ENCODE peak calls at places on chromosomes 13 and 19, in nine cellular contexts. One of them, this sample, is unnamed.

GRCh38 chr19:35725216-35725861 is 7.5 kb downstream of the KMT2B start:
- DNase-seq in A549: no peak
- DNase-seq in endothelial cell of umbilical vein: no peak
- DNase-seq in HepG2: no peak
- DNase-seq in WTC11: no peak
- DNase-seq in H1: no peak
- DNase-seq in HCT116: no peak
- DNase-seq in K562: no peak
- DNase-seq in SK-N-SH: no peak
- DNase-seq in this sample: no peak

GRCh38 chr13:46676378-46676725 is 120.6 kb downstream of the ESD start:
- DNase-seq in A549: no peak
- DNase-seq in endothelial cell of umbilical vein: no peak
- DNase-seq in HepG2: no peak
- DNase-seq in WTC11: no peak
- DNase-seq in H1: no peak
- DNase-seq in HCT116: no peak
- DNase-seq in K562: no peak
- DNase-seq in SK-N-SH: no peak
- DNase-seq in this sample: peak

GRCh38 chr13:110944121-110944967 is 29.5 kb upstream of the ANKRD10 start:
- DNase-seq in A549: peak
- DNase-seq in endothelial cell of umbilical vein: peak
- DNase-seq in HepG2: peak
- DNase-seq in WTC11: peak
- DNase-seq in H1: no peak
- DNase-seq in HCT116: peak
- DNase-seq in K562: peak
- DNase-seq in SK-N-SH: peak
- DNase-seq in this sample: peak

GRCh38 chr13:114230117-114230516 is 4.6 kb upstream of the CDC16 start:
- DNase-seq in A549: no peak
- DNase-seq in endothelial cell of umbilical vein: no peak
- DNase-seq in HepG2: no peak
- DNase-seq in WTC11: peak
- DNase-seq in H1: no peak
- DNase-seq in HCT116: no peak
- DNase-seq in K562: no peak
- DNase-seq in SK-N-SH: no peak
- DNase-seq in this sample: peak

GRCh38 chr19:55820037-55820436 is 11.8 kb downstream of the NLRP11 start:
- DNase-seq in A549: no peak
- DNase-seq in endothelial cell of umbilical vein: no peak
- DNase-seq in HepG2: no peak
- DNase-seq in WTC11: no peak
- DNase-seq in H1: no peak
- DNase-seq in HCT116: no peak
- DNase-seq in K562: no peak
- DNase-seq in SK-N-SH: no peak
- DNase-seq in this sample: no peak

GRCh38 chr19:41691268-41691970 is 3.3 kb upstream of the CEACAM7 start:
- DNase-seq in A549: peak
- DNase-seq in endothelial cell of umbilical vein: peak
- DNase-seq in HepG2: no peak
- DNase-seq in WTC11: peak
- DNase-seq in H1: peak
- DNase-seq in HCT116: no peak
- DNase-seq in K562: peak
- DNase-seq in SK-N-SH: peak
- DNase-seq in this sample: peak

GRCh38 chr19:17405250-17406038 is at the start of gene BST2:
- DNase-seq in A549: no peak
- DNase-seq in endothelial cell of umbilical vein: peak
- DNase-seq in HepG2: peak
- DNase-seq in WTC11: no peak
- DNase-seq in H1: no peak
- DNase-seq in HCT116: no peak
- DNase-seq in K562: peak
- DNase-seq in SK-N-SH: peak
- DNase-seq in this sample: peak

GRCh38 chr19:23913931-23914330 is 755 bp upstream of the ZNF726 start:
- DNase-seq in A549: no peak
- DNase-seq in endothelial cell of umbilical vein: no peak
- DNase-seq in HepG2: no peak
- DNase-seq in WTC11: no peak
- DNase-seq in H1: no peak
- DNase-seq in HCT116: no peak
- DNase-seq in K562: no peak
- DNase-seq in SK-N-SH: no peak
- DNase-seq in this sample: no peak

GRCh38 chr19:55153652-55154264 is 3.8 kb downstream of the TNNI3 start:
- DNase-seq in A549: no peak
- DNase-seq in endothelial cell of umbilical vein: no peak
- DNase-seq in HepG2: no peak
- DNase-seq in WTC11: no peak
- DNase-seq in H1: no peak
- DNase-seq in HCT116: no peak
- DNase-seq in K562: no peak
- DNase-seq in SK-N-SH: no peak
- DNase-seq in this sample: no peak

GRCh38 chr13:99948907-99949656 is 22.5 kb downstream of the ZIC5 start:
- DNase-seq in A549: no peak
- DNase-seq in endothelial cell of umbilical vein: no peak
- DNase-seq in HepG2: no peak
- DNase-seq in WTC11: no peak
- DNase-seq in H1: no peak
- DNase-seq in HCT116: no peak
- DNase-seq in K562: no peak
- DNase-seq in SK-N-SH: no peak
- DNase-seq in this sample: no peak

GRCh38 chr19:39166571-39167391 is 30.0 kb upstream of the NCCRP1 start:
- DNase-seq in A549: no peak
- DNase-seq in endothelial cell of umbilical vein: no peak
- DNase-seq in HepG2: peak
- DNase-seq in WTC11: peak
- DNase-seq in H1: no peak
- DNase-seq in HCT116: no peak
- DNase-seq in K562: no peak
- DNase-seq in SK-N-SH: peak
- DNase-seq in this sample: no peak

GRCh38 chr19:49949735-49950589 is 11.0 kb downstream of the SIGLEC11 start:
- DNase-seq in A549: no peak
- DNase-seq in endothelial cell of umbilical vein: no peak
- DNase-seq in HepG2: no peak
- DNase-seq in WTC11: no peak
- DNase-seq in H1: no peak
- DNase-seq in HCT116: no peak
- DNase-seq in K562: no peak
- DNase-seq in SK-N-SH: no peak
- DNase-seq in this sample: peak

GRCh38 chr13:84917252-84917878 is 881.9 kb downstream of the SLITRK6 start:
- DNase-seq in A549: no peak
- DNase-seq in endothelial cell of umbilical vein: peak
- DNase-seq in HepG2: peak
- DNase-seq in WTC11: no peak
- DNase-seq in H1: no peak
- DNase-seq in HCT116: no peak
- DNase-seq in K562: no peak
- DNase-seq in SK-N-SH: peak
- DNase-seq in this sample: peak

GRCh38 chr13:28704282-28704681 is 14.5 kb downstream of the SLC46A3 start:
- DNase-seq in A549: no peak
- DNase-seq in endothelial cell of umbilical vein: no peak
- DNase-seq in HepG2: no peak
- DNase-seq in WTC11: no peak
- DNase-seq in H1: no peak
- DNase-seq in HCT116: no peak
- DNase-seq in K562: no peak
- DNase-seq in SK-N-SH: no peak
- DNase-seq in this sample: no peak

GRCh38 chr19:10727599-10728250 is 9.8 kb downstream of the DNM2 start:
- DNase-seq in A549: no peak
- DNase-seq in endothelial cell of umbilical vein: no peak
- DNase-seq in HepG2: no peak
- DNase-seq in WTC11: no peak
- DNase-seq in H1: no peak
- DNase-seq in HCT116: no peak
- DNase-seq in K562: no peak
- DNase-seq in SK-N-SH: no peak
- DNase-seq in this sample: no peak

GRCh38 chr13:107765724-107766436 is 449.5 kb downstream of the LIG4 start:
- DNase-seq in A549: no peak
- DNase-seq in endothelial cell of umbilical vein: peak
- DNase-seq in HepG2: no peak
- DNase-seq in WTC11: no peak
- DNase-seq in H1: no peak
- DNase-seq in HCT116: no peak
- DNase-seq in K562: no peak
- DNase-seq in SK-N-SH: peak
- DNase-seq in this sample: no peak

GRCh38 chr13:108681986-108682562 is 52.7 kb downstream of the MYO16 start:
- DNase-seq in A549: no peak
- DNase-seq in endothelial cell of umbilical vein: no peak
- DNase-seq in HepG2: no peak
- DNase-seq in WTC11: no peak
- DNase-seq in H1: no peak
- DNase-seq in HCT116: no peak
- DNase-seq in K562: no peak
- DNase-seq in SK-N-SH: no peak
- DNase-seq in this sample: no peak

GRCh38 chr13:102878491-102878890 is 32.7 kb downstream of the ERCC5 start:
- DNase-seq in A549: no peak
- DNase-seq in endothelial cell of umbilical vein: peak
- DNase-seq in HepG2: no peak
- DNase-seq in WTC11: no peak
- DNase-seq in H1: no peak
- DNase-seq in HCT116: no peak
- DNase-seq in K562: no peak
- DNase-seq in SK-N-SH: no peak
- DNase-seq in this sample: no peak

GRCh38 chr13:27643334-27644158 is 21.9 kb downstream of the POLR1D start:
- DNase-seq in A549: no peak
- DNase-seq in endothelial cell of umbilical vein: no peak
- DNase-seq in HepG2: no peak
- DNase-seq in WTC11: no peak
- DNase-seq in H1: no peak
- DNase-seq in HCT116: no peak
- DNase-seq in K562: no peak
- DNase-seq in SK-N-SH: no peak
- DNase-seq in this sample: no peak

GRCh38 chr13:112764028-112764427 is 74.2 kb downstream of the ATP11A start:
- DNase-seq in A549: no peak
- DNase-seq in endothelial cell of umbilical vein: no peak
- DNase-seq in HepG2: no peak
- DNase-seq in WTC11: no peak
- DNase-seq in H1: no peak
- DNase-seq in HCT116: no peak
- DNase-seq in K562: no peak
- DNase-seq in SK-N-SH: no peak
- DNase-seq in this sample: no peak
- TF ChIP-seq MAX in A549: no peak
- TF ChIP-seq MAX in endothelial cell of umbilical vein: no peak
- TF ChIP-seq MAX in HepG2: no peak
- TF ChIP-seq MAX in WTC11: no peak
- TF ChIP-seq MAX in H1: no peak
- TF ChIP-seq MAX in HCT116: no peak
- TF ChIP-seq MAX in K562: no peak
- TF ChIP-seq MAX in SK-N-SH: no peak
- TF ChIP-seq MAX in this sample: no peak

GRCh38 chr13:22703601-22704209 is 477.1 kb upstream of the SGCG start:
- DNase-seq in A549: no peak
- DNase-seq in endothelial cell of umbilical vein: no peak
- DNase-seq in HepG2: no peak
- DNase-seq in WTC11: no peak
- DNase-seq in H1: no peak
- DNase-seq in HCT116: peak
- DNase-seq in K562: no peak
- DNase-seq in SK-N-SH: no peak
- DNase-seq in this sample: no peak
- TF ChIP-seq MAX in A549: no peak
- TF ChIP-seq MAX in endothelial cell of umbilical vein: no peak
- TF ChIP-seq MAX in HepG2: no peak
- TF ChIP-seq MAX in WTC11: no peak
- TF ChIP-seq MAX in H1: no peak
- TF ChIP-seq MAX in HCT116: no peak
- TF ChIP-seq MAX in K562: no peak
- TF ChIP-seq MAX in SK-N-SH: no peak
- TF ChIP-seq MAX in this sample: no peak

DNA sequence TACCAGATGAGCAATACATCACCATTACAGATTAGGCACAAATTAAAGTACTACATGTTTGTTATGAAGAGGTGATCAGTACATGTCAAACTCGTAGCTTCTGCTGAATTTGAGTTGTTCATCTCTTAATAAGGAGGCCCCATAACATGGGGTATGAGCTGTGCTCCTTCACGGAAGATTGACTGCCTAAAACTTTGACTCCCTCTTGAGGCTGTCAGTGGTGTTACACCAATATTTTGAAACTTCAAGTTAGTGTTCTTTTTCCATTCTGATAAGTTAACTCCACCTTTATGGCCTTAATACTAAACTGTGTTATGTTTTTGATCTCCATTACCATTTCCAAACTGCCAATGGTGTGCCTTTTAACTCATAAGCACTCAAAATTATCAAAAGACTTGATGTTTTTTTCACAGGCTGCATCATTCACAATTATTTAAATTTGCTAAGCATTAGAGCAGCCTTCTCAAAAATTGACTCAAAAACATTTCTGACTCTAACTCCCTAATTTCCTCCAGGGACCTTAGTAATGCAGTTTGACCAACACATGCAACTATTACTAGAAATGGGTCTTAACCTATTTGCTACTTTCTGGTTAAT is 1591.5 kb downstream of the PCDH9 start:
- DNase-seq in A549: peak
- DNase-seq in endothelial cell of umbilical vein: peak
- DNase-seq in HepG2: peak
- DNase-seq in WTC11: no peak
- DNase-seq in H1: no peak
- DNase-seq in HCT116: peak
- DNase-seq in K562: peak
- DNase-seq in SK-N-SH: peak
- DNase-seq in this sample: peak
- TF ChIP-seq MAX in A549: no peak
- TF ChIP-seq MAX in endothelial cell of umbilical vein: no peak
- TF ChIP-seq MAX in HepG2: no peak
- TF ChIP-seq MAX in WTC11: no peak
- TF ChIP-seq MAX in H1: no peak
- TF ChIP-seq MAX in HCT116: no peak
- TF ChIP-seq MAX in K562: no peak
- TF ChIP-seq MAX in SK-N-SH: no peak
- TF ChIP-seq MAX in this sample: no peak

DNA sequence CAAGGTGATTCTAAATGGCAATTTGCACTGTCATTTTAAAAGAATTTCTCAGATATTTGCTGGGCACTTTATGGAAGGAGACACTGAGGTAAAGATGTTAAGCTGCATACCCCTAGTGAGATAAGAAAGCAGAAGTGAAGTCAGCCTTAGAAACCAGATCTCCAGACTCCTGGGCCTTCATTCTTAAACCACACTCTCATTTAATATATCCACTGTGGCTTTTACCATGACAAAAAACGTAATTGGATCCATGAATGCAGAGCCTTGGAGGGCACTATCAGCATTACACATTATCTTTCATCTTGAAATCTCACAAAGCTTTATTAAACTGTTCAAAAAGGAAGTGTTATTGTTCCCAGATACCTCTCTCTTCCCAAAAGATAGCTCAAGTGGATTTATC is 1060.5 kb downstream of the EFNB2 start:
- DNase-seq in A549: no peak
- DNase-seq in endothelial cell of umbilical vein: no peak
- DNase-seq in HepG2: no peak
- DNase-seq in WTC11: no peak
- DNase-seq in H1: no peak
- DNase-seq in HCT116: no peak
- DNase-seq in K562: no peak
- DNase-seq in SK-N-SH: peak
- DNase-seq in this sample: no peak
- TF ChIP-seq MAX in A549: no peak
- TF ChIP-seq MAX in endothelial cell of umbilical vein: no peak
- TF ChIP-seq MAX in HepG2: no peak
- TF ChIP-seq MAX in WTC11: no peak
- TF ChIP-seq MAX in H1: no peak
- TF ChIP-seq MAX in HCT116: no peak
- TF ChIP-seq MAX in K562: no peak
- TF ChIP-seq MAX in SK-N-SH: no peak
- TF ChIP-seq MAX in this sample: no peak

This sample was measured in NB4.